ENCODE peak calls at places on chromosome 21, in ten cellular contexts. One of them, this sample, is unnamed.

GRCh38 chr21:26934383-26934782 is 32.5 kb downstream of the ADAMTS5 start:
- DNase-seq in cardiac fibroblast: no peak
- DNase-seq in stimulated activated naive CD4-positive, alpha-beta T cell treated with Interleukin-2 at 50 U/mL for 16 hours: no peak
- DNase-seq in testis: no peak
- DNase-seq in fibroblast of the conjunctiva: no peak
- DNase-seq in NCI-H748 treated with DMSO at 0.1 percent for 48 hours: no peak
- DNase-seq in central memory CD4-positive, alpha-beta T cell: no peak
- DNase-seq in mammary epithelial cell: no peak
- DNase-seq in RWPE1: no peak
- DNase-seq in iris pigment epithelial cell: no peak
- DNase-seq in this sample: no peak

GRCh38 chr21:16250282-16250681 is 520.5 kb downstream of the USP25 start:
- DNase-seq in cardiac fibroblast: no peak
- DNase-seq in stimulated activated naive CD4-positive, alpha-beta T cell treated with Interleukin-2 at 50 U/mL for 16 hours: no peak
- DNase-seq in testis: no peak
- DNase-seq in fibroblast of the conjunctiva: no peak
- DNase-seq in NCI-H748 treated with DMSO at 0.1 percent for 48 hours: no peak
- DNase-seq in central memory CD4-positive, alpha-beta T cell: no peak
- DNase-seq in mammary epithelial cell: no peak
- DNase-seq in RWPE1: no peak
- DNase-seq in iris pigment epithelial cell: no peak
- DNase-seq in this sample: no peak

GRCh38 chr21:43925096-43925481 is 60.1 kb downstream of the AGPAT3 start:
- DNase-seq in cardiac fibroblast: no peak
- DNase-seq in stimulated activated naive CD4-positive, alpha-beta T cell treated with Interleukin-2 at 50 U/mL for 16 hours: no peak
- DNase-seq in testis: no peak
- DNase-seq in fibroblast of the conjunctiva: no peak
- DNase-seq in NCI-H748 treated with DMSO at 0.1 percent for 48 hours: no peak
- DNase-seq in central memory CD4-positive, alpha-beta T cell: no peak
- DNase-seq in mammary epithelial cell: peak
- DNase-seq in RWPE1: no peak
- DNase-seq in iris pigment epithelial cell: no peak
- DNase-seq in this sample: no peak

GRCh38 chr21:43923391-43923790 is 58.4 kb downstream of the AGPAT3 start:
- DNase-seq in cardiac fibroblast: peak
- DNase-seq in stimulated activated naive CD4-positive, alpha-beta T cell treated with Interleukin-2 at 50 U/mL for 16 hours: no peak
- DNase-seq in testis: no peak
- DNase-seq in fibroblast of the conjunctiva: peak
- DNase-seq in NCI-H748 treated with DMSO at 0.1 percent for 48 hours: no peak
- DNase-seq in central memory CD4-positive, alpha-beta T cell: no peak
- DNase-seq in mammary epithelial cell: no peak
- DNase-seq in RWPE1: no peak
- DNase-seq in iris pigment epithelial cell: peak
- DNase-seq in this sample: no peak

GRCh38 chr21:44878053-44878982 is 4.8 kb upstream of the PTTG1IP start:
- DNase-seq in cardiac fibroblast: no peak
- DNase-seq in stimulated activated naive CD4-positive, alpha-beta T cell treated with Interleukin-2 at 50 U/mL for 16 hours: no peak
- DNase-seq in testis: peak
- DNase-seq in fibroblast of the conjunctiva: peak
- DNase-seq in NCI-H748 treated with DMSO at 0.1 percent for 48 hours: no peak
- DNase-seq in central memory CD4-positive, alpha-beta T cell: no peak
- DNase-seq in mammary epithelial cell: no peak
- DNase-seq in RWPE1: no peak
- DNase-seq in iris pigment epithelial cell: peak
- DNase-seq in this sample: no peak

GRCh38 chr21:45359451-45360217 is 45.3 kb upstream of the COL18A1 start:
- DNase-seq in cardiac fibroblast: no peak
- DNase-seq in stimulated activated naive CD4-positive, alpha-beta T cell treated with Interleukin-2 at 50 U/mL for 16 hours: no peak
- DNase-seq in testis: no peak
- DNase-seq in fibroblast of the conjunctiva: no peak
- DNase-seq in NCI-H748 treated with DMSO at 0.1 percent for 48 hours: no peak
- DNase-seq in central memory CD4-positive, alpha-beta T cell: no peak
- DNase-seq in mammary epithelial cell: no peak
- DNase-seq in RWPE1: no peak
- DNase-seq in iris pigment epithelial cell: no peak
- DNase-seq in this sample: no peak

GRCh38 chr21:28473530-28474225 is 519.0 kb downstream of the LTN1 start:
- DNase-seq in cardiac fibroblast: peak
- DNase-seq in stimulated activated naive CD4-positive, alpha-beta T cell treated with Interleukin-2 at 50 U/mL for 16 hours: no peak
- DNase-seq in testis: no peak
- DNase-seq in fibroblast of the conjunctiva: no peak
- DNase-seq in NCI-H748 treated with DMSO at 0.1 percent for 48 hours: no peak
- DNase-seq in central memory CD4-positive, alpha-beta T cell: no peak
- DNase-seq in mammary epithelial cell: no peak
- DNase-seq in RWPE1: no peak
- DNase-seq in iris pigment epithelial cell: peak
- DNase-seq in this sample: no peak

GRCh38 chr21:14880922-14881321 is 183.9 kb downstream of the NRIP1 start:
- DNase-seq in cardiac fibroblast: peak
- DNase-seq in stimulated activated naive CD4-positive, alpha-beta T cell treated with Interleukin-2 at 50 U/mL for 16 hours: no peak
- DNase-seq in testis: no peak
- DNase-seq in fibroblast of the conjunctiva: no peak
- DNase-seq in NCI-H748 treated with DMSO at 0.1 percent for 48 hours: no peak
- DNase-seq in central memory CD4-positive, alpha-beta T cell: no peak
- DNase-seq in mammary epithelial cell: peak
- DNase-seq in RWPE1: peak
- DNase-seq in iris pigment epithelial cell: peak
- DNase-seq in this sample: no peak

GRCh38 chr21:41477641-41478318 is 30.2 kb downstream of the TMPRSS2 start:
- DNase-seq in cardiac fibroblast: peak
- DNase-seq in stimulated activated naive CD4-positive, alpha-beta T cell treated with Interleukin-2 at 50 U/mL for 16 hours: no peak
- DNase-seq in testis: peak
- DNase-seq in fibroblast of the conjunctiva: no peak
- DNase-seq in NCI-H748 treated with DMSO at 0.1 percent for 48 hours: no peak
- DNase-seq in central memory CD4-positive, alpha-beta T cell: no peak
- DNase-seq in mammary epithelial cell: peak
- DNase-seq in RWPE1: no peak
- DNase-seq in iris pigment epithelial cell: no peak
- DNase-seq in this sample: no peak

GRCh38 chr21:42061866-42062542 is 9.1 kb upstream of the UMODL1 start:
- DNase-seq in cardiac fibroblast: no peak
- DNase-seq in stimulated activated naive CD4-positive, alpha-beta T cell treated with Interleukin-2 at 50 U/mL for 16 hours: peak
- DNase-seq in testis: no peak
- DNase-seq in fibroblast of the conjunctiva: no peak
- DNase-seq in NCI-H748 treated with DMSO at 0.1 percent for 48 hours: no peak
- DNase-seq in central memory CD4-positive, alpha-beta T cell: peak
- DNase-seq in mammary epithelial cell: no peak
- DNase-seq in RWPE1: no peak
- DNase-seq in iris pigment epithelial cell: no peak
- DNase-seq in this sample: no peak

GRCh38 chr21:44965251-44966022 is 25.6 kb downstream of the SLX9 start:
- DNase-seq in cardiac fibroblast: peak
- DNase-seq in stimulated activated naive CD4-positive, alpha-beta T cell treated with Interleukin-2 at 50 U/mL for 16 hours: no peak
- DNase-seq in testis: no peak
- DNase-seq in fibroblast of the conjunctiva: no peak
- DNase-seq in NCI-H748 treated with DMSO at 0.1 percent for 48 hours: no peak
- DNase-seq in central memory CD4-positive, alpha-beta T cell: peak
- DNase-seq in mammary epithelial cell: no peak
- DNase-seq in RWPE1: no peak
- DNase-seq in iris pigment epithelial cell: peak
- DNase-seq in this sample: no peak

GRCh38 chr21:42621166-42621827 is 32.1 kb upstream of the PDE9A start:
- DNase-seq in cardiac fibroblast: peak
- DNase-seq in stimulated activated naive CD4-positive, alpha-beta T cell treated with Interleukin-2 at 50 U/mL for 16 hours: no peak
- DNase-seq in testis: no peak
- DNase-seq in fibroblast of the conjunctiva: no peak
- DNase-seq in NCI-H748 treated with DMSO at 0.1 percent for 48 hours: no peak
- DNase-seq in central memory CD4-positive, alpha-beta T cell: no peak
- DNase-seq in mammary epithelial cell: peak
- DNase-seq in RWPE1: no peak
- DNase-seq in iris pigment epithelial cell: no peak
- DNase-seq in this sample: no peak

GRCh38 chr21:42404534-42404933 is 832 bp downstream of the UBASH3A start:
- DNase-seq in cardiac fibroblast: no peak
- DNase-seq in stimulated activated naive CD4-positive, alpha-beta T cell treated with Interleukin-2 at 50 U/mL for 16 hours: no peak
- DNase-seq in testis: no peak
- DNase-seq in fibroblast of the conjunctiva: no peak
- DNase-seq in NCI-H748 treated with DMSO at 0.1 percent for 48 hours: no peak
- DNase-seq in central memory CD4-positive, alpha-beta T cell: no peak
- DNase-seq in mammary epithelial cell: no peak
- DNase-seq in RWPE1: no peak
- DNase-seq in iris pigment epithelial cell: no peak
- DNase-seq in this sample: no peak

GRCh38 chr21:33944185-33944763 is 28.7 kb upstream of the ATP5PO start:
- DNase-seq in cardiac fibroblast: no peak
- DNase-seq in stimulated activated naive CD4-positive, alpha-beta T cell treated with Interleukin-2 at 50 U/mL for 16 hours: no peak
- DNase-seq in testis: no peak
- DNase-seq in fibroblast of the conjunctiva: no peak
- DNase-seq in NCI-H748 treated with DMSO at 0.1 percent for 48 hours: no peak
- DNase-seq in central memory CD4-positive, alpha-beta T cell: no peak
- DNase-seq in mammary epithelial cell: no peak
- DNase-seq in RWPE1: no peak
- DNase-seq in iris pigment epithelial cell: no peak
- DNase-seq in this sample: no peak

GRCh38 chr21:36321325-36322082 is 1.5 kb downstream of the MORC3 start:
- DNase-seq in cardiac fibroblast: peak
- DNase-seq in stimulated activated naive CD4-positive, alpha-beta T cell treated with Interleukin-2 at 50 U/mL for 16 hours: peak
- DNase-seq in testis: peak
- DNase-seq in fibroblast of the conjunctiva: no peak
- DNase-seq in NCI-H748 treated with DMSO at 0.1 percent for 48 hours: peak
- DNase-seq in central memory CD4-positive, alpha-beta T cell: no peak
- DNase-seq in mammary epithelial cell: peak
- DNase-seq in RWPE1: no peak
- DNase-seq in iris pigment epithelial cell: peak
- DNase-seq in this sample: no peak

GRCh38 chr21:42097860-42098259 is 26.7 kb downstream of the UMODL1 start:
- DNase-seq in cardiac fibroblast: peak
- DNase-seq in stimulated activated naive CD4-positive, alpha-beta T cell treated with Interleukin-2 at 50 U/mL for 16 hours: no peak
- DNase-seq in testis: no peak
- DNase-seq in fibroblast of the conjunctiva: peak
- DNase-seq in NCI-H748 treated with DMSO at 0.1 percent for 48 hours: no peak
- DNase-seq in central memory CD4-positive, alpha-beta T cell: no peak
- DNase-seq in mammary epithelial cell: peak
- DNase-seq in RWPE1: peak
- DNase-seq in iris pigment epithelial cell: peak
- DNase-seq in this sample: no peak

GRCh38 chr21:37673801-37674575 is 242.3 kb downstream of the KCNJ6 start:
- DNase-seq in cardiac fibroblast: no peak
- DNase-seq in stimulated activated naive CD4-positive, alpha-beta T cell treated with Interleukin-2 at 50 U/mL for 16 hours: no peak
- DNase-seq in testis: no peak
- DNase-seq in fibroblast of the conjunctiva: no peak
- DNase-seq in NCI-H748 treated with DMSO at 0.1 percent for 48 hours: no peak
- DNase-seq in central memory CD4-positive, alpha-beta T cell: no peak
- DNase-seq in mammary epithelial cell: no peak
- DNase-seq in RWPE1: no peak
- DNase-seq in iris pigment epithelial cell: peak
- DNase-seq in this sample: no peak

GRCh38 chr21:41560701-41561158 is 52.8 kb upstream of the TMPRSS2 start:
- DNase-seq in cardiac fibroblast: no peak
- DNase-seq in stimulated activated naive CD4-positive, alpha-beta T cell treated with Interleukin-2 at 50 U/mL for 16 hours: no peak
- DNase-seq in testis: no peak
- DNase-seq in fibroblast of the conjunctiva: no peak
- DNase-seq in NCI-H748 treated with DMSO at 0.1 percent for 48 hours: no peak
- DNase-seq in central memory CD4-positive, alpha-beta T cell: no peak
- DNase-seq in mammary epithelial cell: no peak
- DNase-seq in RWPE1: no peak
- DNase-seq in iris pigment epithelial cell: no peak
- DNase-seq in this sample: no peak

GRCh38 chr21:16388911-16389515 is 659.2 kb downstream of the USP25 start:
- DNase-seq in cardiac fibroblast: no peak
- DNase-seq in stimulated activated naive CD4-positive, alpha-beta T cell treated with Interleukin-2 at 50 U/mL for 16 hours: no peak
- DNase-seq in testis: no peak
- DNase-seq in fibroblast of the conjunctiva: no peak
- DNase-seq in NCI-H748 treated with DMSO at 0.1 percent for 48 hours: no peak
- DNase-seq in central memory CD4-positive, alpha-beta T cell: no peak
- DNase-seq in mammary epithelial cell: peak
- DNase-seq in RWPE1: no peak
- DNase-seq in iris pigment epithelial cell: no peak
- DNase-seq in this sample: no peak

GRCh38 chr21:30486180-30486579 is 1.1 kb downstream of the KRTAP19-2 start:
- DNase-seq in cardiac fibroblast: no peak
- DNase-seq in stimulated activated naive CD4-positive, alpha-beta T cell treated with Interleukin-2 at 50 U/mL for 16 hours: no peak
- DNase-seq in testis: no peak
- DNase-seq in fibroblast of the conjunctiva: no peak
- DNase-seq in NCI-H748 treated with DMSO at 0.1 percent for 48 hours: no peak
- DNase-seq in central memory CD4-positive, alpha-beta T cell: no peak
- DNase-seq in mammary epithelial cell: no peak
- DNase-seq in RWPE1: no peak
- DNase-seq in iris pigment epithelial cell: no peak
- DNase-seq in this sample: no peak

This sample was measured in naive B cell.